ENCODE peak calls at places on chromosomes 3 and 15, in nine cellular contexts. B is pancreas, G is brain microvascular endothelial cell, N is choroid plexus epithelial cell, O is heart right ventricle, W is neural progenitor cell, S is sigmoid colon, T is hepatocyte, Z is stomach. A is an unnamed sample.

GRCh38 chr15:34496616-34497015 is 59.0 kb upstream of the GOLGA8A start:
- DNase-seq in G (no peak), B (no peak), Z (no peak), W (no peak), S (no peak), O (no peak), T (no peak), N (no peak), A (no peak)

GRCh38 chr15:99440551-99441426 is 125.0 kb upstream of the MEF2A start:
- DNase-seq in N (no peak), Z (peak), O (no peak), B (no peak), G (no peak), T (no peak), W (no peak), S (peak), A (no peak)

GRCh38 chr15:53512029-53512428 is 247.4 kb downstream of the WDR72 start:
- DNase-seq in S (no peak), T (no peak), G (no peak), N (no peak), W (no peak), O (no peak), Z (no peak), B (peak), A (no peak)

GRCh38 chr15:40584191-40584590 is 9.9 kb upstream of the KNL1 start:
- DNase-seq in Z (no peak), N (no peak), T (no peak), S (no peak), B (no peak), O (no peak), W (no peak), G (no peak), A (no peak)

GRCh38 chr3:113758389-113759029 is 11.7 kb downstream of the ATP6V1A start:
- DNase-seq in O (no peak), S (no peak), W (no peak), T (no peak), G (peak), Z (no peak), N (peak), B (no peak), A (no peak)

GRCh38 chr15:70741107-70741511 is 22.2 kb downstream of the UACA start:
- DNase-seq in G (peak), B (peak), T (peak), O (peak), Z (peak), S (peak), N (peak), W (no peak), A (no peak)

GRCh38 chr3:37993811-37994638 is 3.4 kb downstream of the VILL start:
- DNase-seq in S (peak), N (peak), O (peak), G (peak), Z (peak), B (peak), W (peak), T (peak), A (peak)

GRCh38 chr3:146157325-146158060 is 3.5 kb downstream of the PLOD2 start:
- DNase-seq in T (no peak), W (no peak), S (no peak), O (no peak), G (no peak), B (no peak), N (no peak), Z (no peak), A (no peak)

GRCh38 chr15:76512971-76513370 is 176.4 kb downstream of the ISL2 start:
- DNase-seq in T (no peak), Z (no peak), B (no peak), O (no peak), N (no peak), G (no peak), S (no peak), W (no peak), A (no peak)

GRCh38 chr15:92949604-92950249 is 49.6 kb downstream of the CHD2 start:
- DNase-seq in W (peak), T (peak), G (no peak), B (no peak), Z (no peak), O (no peak), N (no peak), S (no peak), A (no peak)

GRCh38 chr3:127639173-127640030 is 10.4 kb downstream of the PODXL2 start:
- DNase-seq in B (no peak), O (no peak), T (no peak), S (peak), Z (no peak), W (no peak), G (peak), N (peak), A (no peak)

GRCh38 chr3:11604139-11604895 is 39.4 kb downstream of the VGLL4 start:
- DNase-seq in T (peak), B (no peak), Z (no peak), O (no peak), S (no peak), G (peak), W (no peak), N (peak), A (no peak)

GRCh38 chr3:128537091-128537703 is 44.2 kb upstream of the GATA2 start:
- DNase-seq in O (no peak), B (no peak), T (no peak), S (no peak), Z (no peak), W (no peak), G (no peak), N (no peak), A (no peak)

GRCh38 chr15:100252779-100253417 is 88.9 kb downstream of the ADAMTS17 start:
- DNase-seq in W (no peak), N (no peak), T (no peak), G (no peak), S (no peak), B (peak), O (no peak), Z (no peak), A (no peak)

GRCh38 chr3:188749010-188749617 is 422.7 kb upstream of the TPRG1 start:
- DNase-seq in N (peak), Z (no peak), W (peak), G (no peak), T (no peak), S (no peak), B (peak), O (no peak), A (no peak)

GRCh38 chr3:149077638-149078037 is 8.7 kb downstream of the HLTF start:
- DNase-seq in G (peak), N (peak), S (no peak), B (no peak), Z (no peak), O (no peak), W (no peak), T (peak), A (no peak)

GRCh38 chr3:196499807-196500524 is 3.6 kb downstream of the RNF168 start:
- DNase-seq in Z (no peak), B (no peak), S (no peak), O (no peak), N (no peak), T (no peak), W (no peak), G (no peak), A (no peak)

GRCh38 chr15:45660231-45660979 is 25.6 kb downstream of the SQOR start:
- DNase-seq in W (no peak), S (peak), B (no peak), G (no peak), O (no peak), N (no peak), Z (peak), T (no peak), A (no peak)

GRCh38 chr3:124887177-124887995 is at the start of gene ITGB5:
- DNase-seq in N (peak), T (peak), S (peak), G (peak), B (peak), Z (peak), W (peak), O (peak), A (peak)

GRCh38 chr15:75452364-75452967 is 976 bp upstream of the SIN3A start:
- DNase-seq in Z (peak), G (peak), W (peak), T (peak), O (peak), S (peak), N (peak), B (peak), A (peak)

GRCh38 chr3:195085356-195086130 is 185.4 kb downstream of the XXYLT1 start:
- DNase-seq in B (no peak), O (no peak), W (no peak), Z (no peak), S (no peak), T (no peak), N (no peak), G (no peak), A (no peak)

GRCh38 chr3:58996730-58997129 is 53.1 kb downstream of the CFAP20DC start:
- DNase-seq in S (no peak), Z (no peak), B (no peak), T (no peak), O (no peak), N (no peak), G (no peak), W (no peak), A (no peak)

GRCh38 chr3:58998476-58999117 is 51.2 kb downstream of the CFAP20DC start:
- DNase-seq in G (peak), S (no peak), N (peak), W (no peak), B (no peak), Z (no peak), O (no peak), T (peak), A (no peak)

GRCh38 chr3:58993547-58993946 is 56.3 kb downstream of the CFAP20DC start:
- DNase-seq in S (no peak), W (no peak), N (no peak), G (no peak), B (no peak), Z (no peak), O (no peak), T (no peak), A (no peak)

GRCh38 chr3:58991623-58992022 is 58.2 kb downstream of the CFAP20DC start:
- DNase-seq in W (peak), Z (no peak), G (no peak), N (no peak), S (no peak), O (no peak), T (no peak), B (no peak), A (no peak)

GRCh38 chr3:58994746-58995330 is 55.0 kb downstream of the CFAP20DC start:
- DNase-seq in O (no peak), B (peak), Z (no peak), W (peak), T (peak), N (peak), G (peak), S (no peak), A (no peak)
- TF ChIP-seq CTCF in O (no peak), B (peak), Z (peak), W (peak), T (peak), N (peak), G (peak), S (no peak), A (peak)

DNA sequence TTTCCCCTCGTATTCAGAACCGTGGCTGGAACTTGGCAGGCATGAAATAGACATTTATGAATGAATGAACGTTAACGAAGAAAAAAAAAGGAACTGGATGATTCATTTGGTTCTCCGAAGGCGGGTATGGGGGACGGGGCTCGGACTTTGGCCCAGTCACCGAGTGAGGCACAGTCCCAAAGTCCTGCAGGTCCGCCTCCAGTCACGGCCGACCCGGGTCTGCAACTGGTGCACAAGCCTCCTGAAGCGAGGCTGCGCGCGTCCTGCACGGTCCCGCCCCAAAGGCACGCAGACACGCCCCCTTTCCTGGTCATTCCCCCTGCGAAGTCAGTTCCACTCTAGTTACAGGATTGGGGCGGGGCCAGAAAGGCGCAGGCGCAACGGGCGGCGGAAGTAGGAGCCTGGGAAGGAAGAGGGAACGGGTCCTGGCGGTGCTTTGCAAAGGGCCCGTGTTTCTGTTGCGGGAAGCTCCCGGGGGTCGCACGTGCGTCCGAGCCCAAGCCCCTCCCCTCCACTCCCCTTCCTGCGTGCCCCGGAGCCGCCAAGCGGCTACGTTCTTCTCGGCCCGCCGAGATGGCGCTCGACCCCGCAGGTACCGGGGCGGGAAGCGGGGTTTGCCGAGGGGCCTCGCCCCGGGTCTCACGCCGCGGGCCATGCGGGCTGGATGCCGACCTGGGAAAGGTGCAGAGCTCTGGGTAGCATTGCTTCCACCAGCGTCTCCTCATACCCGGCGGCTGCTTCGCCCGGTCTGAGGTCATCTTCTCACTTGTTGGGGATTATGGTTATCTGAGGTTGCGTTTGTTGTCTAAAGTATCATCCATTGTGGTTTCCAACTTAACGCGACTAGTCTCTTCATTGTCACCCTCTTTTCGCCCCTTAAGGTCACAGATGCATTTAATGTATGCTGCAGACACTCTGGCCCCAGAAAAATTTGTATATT is at the start of gene CMC1:
- DNase-seq in B (peak), O (peak), G (peak), Z (peak), W (peak), S (peak), T (peak), N (peak), A (peak)
- TF ChIP-seq CTCF in B (no peak), O (no peak), G (peak), Z (no peak), W (peak), S (no peak), T (no peak), N (no peak), A (no peak)

GRCh38 chr3:100090669-100091005 is 23.7 kb downstream of the FILIP1L start:
- DNase-seq in Z (no peak), N (no peak), O (no peak), T (no peak), S (no peak), G (no peak), W (no peak), B (no peak), A (no peak)
- TF ChIP-seq CTCF in Z (no peak), N (no peak), O (no peak), T (no peak), S (no peak), G (no peak), W (no peak), B (no peak), A (no peak)

DNA sequence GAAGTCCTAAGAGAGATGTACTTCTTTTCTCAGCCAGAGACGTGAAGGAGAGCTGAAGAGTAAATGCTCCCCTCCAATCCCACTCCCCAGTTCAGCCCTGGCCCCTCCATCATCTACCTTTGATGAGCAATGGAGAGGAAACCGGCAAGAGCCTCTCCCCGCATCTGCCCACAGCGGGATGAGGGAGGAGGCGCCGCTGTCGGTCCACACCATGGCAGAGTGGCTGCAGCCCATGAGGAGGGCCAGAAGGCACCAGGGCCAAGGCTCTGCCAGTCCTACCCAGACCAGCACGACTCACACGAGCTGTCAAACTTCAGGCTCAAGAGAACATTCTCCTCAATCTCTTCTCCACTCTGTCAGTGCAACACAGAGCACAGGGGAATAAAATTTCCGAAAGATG is 129.8 kb downstream of the OSBPL10 start:
- DNase-seq in N (no peak), O (no peak), S (no peak), B (no peak), W (no peak), Z (no peak), T (no peak), G (no peak), A (no peak)
- TF ChIP-seq CTCF in N (no peak), O (no peak), S (no peak), B (no peak), W (no peak), Z (no peak), T (no peak), G (no peak), A (no peak)

DNA sequence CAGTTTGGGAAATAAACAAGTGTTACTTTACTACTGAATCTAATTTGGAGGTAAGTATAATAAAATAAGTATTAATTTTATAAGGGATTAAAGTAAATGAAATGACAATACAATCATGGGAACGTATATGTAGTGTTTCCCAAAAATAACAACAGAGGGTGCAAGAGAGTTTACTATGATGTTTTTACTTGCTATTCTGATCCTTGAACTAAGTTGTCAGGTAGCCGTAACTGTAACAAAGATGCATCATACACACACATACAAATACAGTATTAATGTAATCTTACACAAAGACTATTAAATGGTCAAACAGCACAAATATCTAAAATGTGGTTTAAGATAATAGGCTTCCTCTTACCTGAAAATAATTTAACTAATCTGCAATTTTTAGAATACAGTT is 311.4 kb downstream of the TBC1D5 start:
- DNase-seq in B (no peak), N (peak), W (no peak), T (peak), Z (no peak), O (no peak), S (no peak), G (no peak), A (no peak)
- TF ChIP-seq CTCF in B (no peak), N (peak), W (peak), T (peak), Z (peak), O (no peak), S (no peak), G (peak), A (no peak)

A was measured in mesothelial cell of epicardium.